ENCODE peak calls at places on chromosomes 1 and 21, in eight cellular contexts. Q, O, R, L, C, H, X and B are unnamed samples.

GRCh38 chr1:104331763-104332162 is 582.1 kb downstream of the AMY1C start:
- DNase-seq in Q (no peak), C (no peak), R (no peak), X (no peak), H (no peak), L (no peak), O (no peak), B (no peak)

GRCh38 chr1:112677501-112677900 is 3.0 kb downstream of the MOV10 start:
- DNase-seq in Q (no peak), X (no peak), O (no peak), H (no peak), C (no peak), L (no peak), R (no peak), B (no peak)

GRCh38 chr1:36160949-36161485 is 5.1 kb downstream of the MAP7D1 start:
- DNase-seq in Q (peak; percentile 89), C (peak; percentile 83), R (peak; percentile 86), L (peak; percentile 58), X (no peak), H (peak; percentile 21), O (peak; percentile 50), B (no peak)

GRCh38 chr1:85894651-85895050 is 186.4 kb upstream of the ZNHIT6 start:
- DNase-seq in Q (peak; percentile 72), L (no peak), R (peak; percentile 43), X (peak; percentile 18), H (peak; percentile 60), C (peak; percentile 56), O (peak; percentile 4), B (peak; percentile 52)

GRCh38 chr1:226687476-226687875 is 51.6 kb downstream of the ITPKB start:
- DNase-seq in C (no peak), H (no peak), X (no peak), R (no peak), Q (no peak), L (no peak), O (no peak), B (no peak)

GRCh38 chr1:248825573-248825908 is 174 bp downstream of the SH3BP5L start:
- DNase-seq in X (no peak), R (no peak), H (no peak), O (no peak), Q (no peak), C (no peak), L (no peak), B (no peak)

GRCh38 chr1:243716901-243717300 is 133.1 kb downstream of the AKT3 start:
- DNase-seq in C (no peak), Q (no peak), L (no peak), X (no peak), R (no peak), H (no peak), O (peak; percentile 31), B (peak; percentile 28)

GRCh38 chr1:114467491-114467890 is 43.5 kb downstream of the TRIM33 start:
- DNase-seq in L (no peak), H (peak; percentile 14), O (no peak), Q (no peak), C (no peak), R (no peak), X (no peak), B (no peak)

GRCh38 chr1:156104065-156104810 is 10.3 kb upstream of the LMNA start:
- DNase-seq in R (no peak), X (no peak), Q (peak; percentile 73), O (peak; percentile 72), C (peak; percentile 91), H (no peak), L (peak; percentile 90), B (peak; percentile 69)

GRCh38 chr1:30009720-30010119 is 713.7 kb downstream of the MATN1 start:
- DNase-seq in Q (no peak), X (no peak), H (no peak), R (no peak), O (no peak), C (no peak), L (no peak), B (no peak)

GRCh38 chr1:44147582-44147981 is 6.2 kb upstream of the KLF18 start:
- DNase-seq in L (no peak), R (no peak), H (no peak), Q (no peak), C (no peak), X (no peak), O (no peak), B (no peak)

GRCh38 chr1:160322831-160323230 is 20.2 kb downstream of the COPA start:
- DNase-seq in L (no peak), R (no peak), O (no peak), Q (no peak), C (no peak), X (no peak), H (no peak), B (no peak)

GRCh38 chr21:44695176-44695575 is 1.8 kb upstream of the KRTAP10-12 start:
- DNase-seq in C (no peak), H (no peak), L (no peak), O (no peak), Q (no peak), X (no peak), R (no peak), B (no peak)

GRCh38 chr1:200877839-200878551 is 5.2 kb downstream of the GPR25 start:
- DNase-seq in R (no peak), Q (peak; percentile 44), X (no peak), H (no peak), O (no peak), C (no peak), L (peak; percentile 25), B (no peak)

GRCh38 chr1:209607102-209607794 is 23.7 kb downstream of the CAMK1G start:
- DNase-seq in O (peak; percentile 10), Q (no peak), H (no peak), R (no peak), L (peak; percentile 95), C (no peak), X (no peak), B (peak; percentile 25)

GRCh38 chr1:93694833-93695232 is 13.2 kb upstream of the BCAR3 start:
- DNase-seq in L (peak; percentile 82), R (no peak), O (no peak), H (no peak), C (no peak), X (no peak), Q (peak; percentile 85), B (no peak)

DNA sequence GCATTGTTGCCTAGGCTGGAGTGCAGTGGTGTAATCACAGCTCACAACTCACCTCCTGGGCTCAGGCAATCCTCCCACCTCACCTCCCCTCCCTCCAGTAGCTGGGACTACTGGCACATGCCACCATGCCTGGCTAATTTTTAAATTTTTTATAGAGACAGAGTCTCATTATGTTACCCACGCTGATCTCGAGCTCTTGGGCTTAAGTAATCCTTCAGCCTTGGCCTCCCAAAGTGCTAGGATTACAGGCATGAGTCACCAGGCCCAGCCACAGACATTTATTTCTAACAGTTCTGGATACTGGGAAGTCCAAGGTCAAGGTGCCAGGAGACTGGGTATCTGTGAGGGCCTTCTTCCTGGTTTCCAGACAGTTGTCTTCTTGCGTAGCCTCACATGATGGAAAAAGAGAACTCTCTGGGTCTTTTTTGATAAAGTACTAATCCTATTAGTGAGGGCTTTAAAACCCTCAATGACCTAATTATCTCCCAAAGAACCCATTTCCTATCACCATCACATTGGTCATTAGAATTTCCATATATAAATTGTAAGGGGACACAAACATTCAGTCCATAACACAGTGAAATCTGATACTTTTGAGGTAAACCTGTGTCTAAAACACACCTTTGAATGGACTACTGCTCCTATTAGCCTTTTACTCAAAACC is 67.9 kb downstream of the PHACTR4 start:
- DNase-seq in O (peak; percentile 81), C (peak; percentile 68), X (peak; percentile 50), H (no peak), L (peak; percentile 84), R (peak; percentile 4), Q (peak; percentile 44), B (peak; percentile 40)
- H3K9ac ChIP-seq in O (peak overlapping the region; percentile 63), C (no peak overlapping the region), X (peak overlapping the region; percentile 42), H (no peak overlapping the region), L (peak overlapping the region; percentile 49), R (no peak overlapping the region), Q (no peak overlapping the region), B (no peak overlapping the region)

GRCh38 chr1:15950302-15950701 is 25.6 kb downstream of the ZBTB17 start:
- DNase-seq in L (no peak), O (no peak), Q (no peak), H (no peak), C (no peak), R (no peak), X (no peak), B (no peak)
- H3K9ac ChIP-seq in L (peak overlapping the region; percentile 60), O (peak overlapping the region; percentile 98), Q (no peak overlapping the region), H (no peak overlapping the region), C (peak overlapping the region; percentile 30), R (no peak overlapping the region), X (peak overlapping the region; percentile 41), B (no peak overlapping the region)

GRCh38 chr1:168320149-168320548 is 39.5 kb downstream of the TBX19 start:
- DNase-seq in Q (no peak), C (no peak), H (no peak), O (no peak), R (no peak), L (no peak), X (no peak), B (no peak)

GRCh38 chr1:168317309-168317708 is 36.6 kb downstream of the TBX19 start:
- DNase-seq in X (no peak), O (no peak), L (no peak), Q (no peak), C (no peak), R (no peak), H (peak; percentile 94), B (no peak)

GRCh38 chr1:168319691-168320090 is 39.0 kb downstream of the TBX19 start:
- DNase-seq in L (no peak), H (no peak), Q (peak; percentile 83), X (no peak), C (peak; percentile 55), O (no peak), R (peak; percentile 13), B (no peak)

GRCh38 chr1:168321945-168322344 is 41.3 kb downstream of the TBX19 start:
- DNase-seq in Q (no peak), H (peak; percentile 76), L (peak; percentile 57), R (no peak), X (peak; percentile 27), O (no peak), C (peak; percentile 56), B (peak; percentile 42)

DNA sequence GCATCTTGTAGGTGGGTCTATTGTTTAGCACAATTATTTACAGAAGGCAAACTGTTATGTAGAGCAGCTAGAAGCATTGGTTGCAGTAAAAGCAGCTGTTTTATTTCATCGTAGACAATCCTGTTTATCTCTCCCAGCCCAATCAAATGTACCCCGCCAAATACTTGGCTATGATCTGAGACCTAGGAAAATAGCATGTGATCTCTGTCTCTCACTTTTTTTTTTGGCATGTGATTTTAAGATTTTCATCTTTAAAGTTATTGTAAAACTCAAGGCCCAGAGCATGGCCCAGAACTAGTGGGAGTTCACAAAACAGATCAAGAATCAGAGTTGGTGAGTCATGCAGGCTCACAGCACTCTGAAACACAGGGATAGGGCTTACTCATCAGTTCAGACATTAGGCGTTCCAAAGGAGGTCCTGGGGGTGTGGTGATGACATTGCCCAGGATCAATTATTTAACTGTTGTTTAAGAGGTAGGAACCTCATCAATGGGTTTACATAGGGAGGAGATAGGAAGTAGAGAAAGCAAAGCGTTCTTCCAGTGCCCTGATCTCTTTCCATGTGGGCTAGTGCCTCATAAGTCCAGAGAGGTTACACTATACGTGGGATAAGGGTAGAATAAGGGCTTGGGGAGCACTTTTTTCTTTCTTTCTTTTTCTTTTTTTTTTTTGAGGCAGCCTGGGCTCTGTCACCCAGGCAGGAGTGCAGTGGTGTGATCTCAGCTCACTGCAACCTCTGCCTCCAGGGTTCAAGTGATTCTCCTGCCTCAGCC is 40.3 kb downstream of the TBX19 start:
- DNase-seq in L (peak; percentile 87), O (peak; percentile 85), C (peak; percentile 52), H (no peak), R (no peak), Q (peak; percentile 51), X (peak; percentile 71), B (peak; percentile 57)
- H3K9ac ChIP-seq in L (no peak overlapping the region), O (no peak overlapping the region), C (no peak overlapping the region), H (no peak overlapping the region), R (no peak overlapping the region), Q (no peak overlapping the region), X (peak overlapping the region; percentile 1), B (no peak overlapping the region)

GRCh38 chr1:224874775-224875174 is 54.7 kb upstream of the DNAH14 start:
- DNase-seq in X (no peak), O (no peak), Q (peak; percentile 3), R (peak; percentile 17), L (no peak), H (no peak), C (no peak), B (no peak)
- H3K9ac ChIP-seq in X (no peak overlapping the region), O (no peak overlapping the region), Q (no peak overlapping the region), R (no peak overlapping the region), L (no peak overlapping the region), H (no peak overlapping the region), C (no peak overlapping the region), B (no peak overlapping the region)